ENCODE peak calls at places on chromosomes 2 and 18, in six cellular contexts. J, Z, R, K, M and T are unnamed samples.

GRCh38 chr18:79856119-79857080 is 58.7 kb downstream of the KCNG2 start:
- DNase-seq in J (no peak), Z (peak), R (peak), K (no peak), M (no peak), T (peak)

GRCh38 chr2:96832751-96833507 is 10.9 kb downstream of the ANKRD23 start:
- DNase-seq in J (no peak), Z (no peak), R (peak), K (no peak), M (peak), T (peak)

GRCh38 chr18:755506-755905 is 43.1 kb upstream of the ENOSF1 start:
- DNase-seq in J (peak), Z (no peak), R (no peak), K (no peak), M (no peak), T (no peak)

GRCh38 chr2:70826696-70827330 is 6.4 kb upstream of the CLEC4F start:
- DNase-seq in J (no peak), Z (no peak), R (no peak), K (no peak), M (no peak), T (no peak)

GRCh38 chr18:52060612-52061259 is 279.3 kb upstream of the DCC start:
- DNase-seq in J (no peak), Z (no peak), R (no peak), K (no peak), M (no peak), T (no peak)

GRCh38 chr2:181812106-181812745 is 79.3 kb upstream of the ITPRID2 start:
- DNase-seq in J (no peak), Z (no peak), R (no peak), K (no peak), M (no peak), T (no peak)

GRCh38 chr2:119106301-119106897 is 52.2 kb downstream of the C1QL2 start:
- DNase-seq in J (peak), Z (no peak), R (no peak), K (no peak), M (peak), T (peak)

GRCh38 chr2:53058526-53058925 is 709.1 kb upstream of the CHAC2 start:
- DNase-seq in J (no peak), Z (no peak), R (no peak), K (no peak), M (no peak), T (peak)

GRCh38 chr2:199572571-199572970 is 114.8 kb upstream of the SATB2 start:
- DNase-seq in J (no peak), Z (no peak), R (no peak), K (no peak), M (no peak), T (no peak)

GRCh38 chr2:134917219-134917957 is 1.2 kb upstream of the CCNT2 start:
- DNase-seq in J (peak), Z (no peak), R (peak), K (peak), M (peak), T (peak)

GRCh38 chr2:239545741-239546392 is 145.0 kb upstream of the HDAC4 start:
- DNase-seq in J (no peak), Z (no peak), R (peak), K (no peak), M (no peak), T (no peak)

GRCh38 chr2:29848566-29849310 is 72.6 kb downstream of the ALK start:
- DNase-seq in J (no peak), Z (no peak), R (no peak), K (no peak), M (no peak), T (no peak)

GRCh38 chr2:168246483-168247340 is 683 bp downstream of the STK39 start:
- DNase-seq in J (peak), Z (peak), R (peak), K (peak), M (peak), T (peak)

GRCh38 chr18:43380098-43380672 is 102.9 kb upstream of the SYT4 start:
- DNase-seq in J (no peak), Z (no peak), R (no peak), K (no peak), M (no peak), T (no peak)
- TF ChIP-seq CTCF in J (no peak), Z (no peak), R (no peak), K (no peak), M (no peak), T (no peak)

GRCh38 chr2:172976076-172976579 is 99.5 kb upstream of the MAP3K20 start:
- DNase-seq in J (no peak), Z (no peak), R (no peak), K (no peak), M (no peak), T (no peak)

GRCh38 chr2:172974762-172975161 is 100.9 kb upstream of the MAP3K20 start:
- DNase-seq in J (no peak), Z (no peak), R (no peak), K (no peak), M (no peak), T (no peak)

GRCh38 chr2:172978053-172978383 is 97.6 kb upstream of the MAP3K20 start:
- DNase-seq in J (no peak), Z (no peak), R (no peak), K (no peak), M (no peak), T (no peak)

GRCh38 chr2:172976816-172977215 is 98.8 kb upstream of the MAP3K20 start:
- DNase-seq in J (no peak), Z (no peak), R (no peak), K (no peak), M (no peak), T (no peak)

GRCh38 chr2:172977330-172978052 is 98.2 kb upstream of the MAP3K20 start:
- DNase-seq in J (no peak), Z (no peak), R (no peak), K (no peak), M (no peak), T (no peak)
- TF ChIP-seq CTCF in J (peak), Z (no peak), R (no peak), K (no peak), M (no peak), T (no peak)

GRCh38 chr2:222283634-222284033 is 15.2 kb downstream of the PAX3 start:
- DNase-seq in J (peak), Z (no peak), R (no peak), K (no peak), M (no peak), T (no peak)
- TF ChIP-seq CTCF in J (no peak), Z (no peak), R (no peak), K (no peak), M (no peak), T (peak)

GRCh38 chr2:173571021-173571821 is 216.5 kb downstream of the CDCA7 start:
- DNase-seq in J (peak), Z (peak), R (no peak), K (no peak), M (peak), T (peak)
- TF ChIP-seq CTCF in J (peak), Z (no peak), R (peak), K (no peak), M (peak), T (peak)

GRCh38 chr2:240595381-240596079 is 9.0 kb downstream of the CAPN10 start:
- DNase-seq in J (peak), Z (peak), R (peak), K (no peak), M (no peak), T (peak)
- TF ChIP-seq CTCF in J (peak), Z (no peak), R (no peak), K (no peak), M (no peak), T (peak)

DNA sequence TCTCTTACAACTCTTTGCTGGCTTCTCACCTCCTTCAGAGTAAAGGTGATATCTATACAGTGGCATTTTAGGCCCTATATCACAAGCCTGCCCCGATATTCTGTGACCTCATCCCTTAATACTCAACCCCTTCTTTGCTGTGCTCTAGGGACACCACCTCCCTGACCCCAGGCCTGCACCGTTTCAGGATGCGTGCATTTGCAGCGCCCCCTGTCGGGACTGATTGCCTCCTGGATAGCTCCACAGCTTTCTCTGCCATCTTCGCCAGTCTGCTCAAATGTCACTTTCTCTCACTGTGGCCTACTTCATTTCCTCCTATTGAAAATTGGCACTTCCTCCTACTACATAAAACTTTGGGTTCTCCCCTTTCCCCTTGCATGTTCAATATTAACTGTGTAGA is 289.6 kb downstream of the SOCS6 start:
- DNase-seq in J (peak), Z (no peak), R (no peak), K (no peak), M (peak), T (no peak)
- TF ChIP-seq CTCF in J (no peak), Z (no peak), R (no peak), K (no peak), M (no peak), T (no peak)

DNA sequence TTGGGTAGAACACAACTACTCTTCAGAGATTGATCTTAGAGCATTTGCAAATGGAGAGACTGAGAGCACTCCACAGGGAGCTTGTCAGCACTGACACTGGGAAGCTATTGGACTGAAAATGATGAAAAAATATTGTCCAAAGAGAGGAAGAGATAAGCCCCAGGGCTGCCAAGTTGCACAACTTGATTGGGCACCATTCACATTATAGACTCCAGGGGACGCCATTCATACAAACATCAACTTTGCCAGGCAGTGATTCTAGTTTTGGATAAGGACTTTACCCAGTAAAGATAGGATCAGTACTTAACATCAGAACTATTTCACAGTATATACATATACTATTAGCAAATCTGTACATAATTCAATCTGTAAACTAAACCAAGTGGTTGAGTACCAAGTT is 79.6 kb upstream of the MYCN start:
- DNase-seq in J (no peak), Z (no peak), R (no peak), K (no peak), M (no peak), T (no peak)
- TF ChIP-seq CTCF in J (no peak), Z (no peak), R (peak), K (no peak), M (no peak), T (no peak)

DNA sequence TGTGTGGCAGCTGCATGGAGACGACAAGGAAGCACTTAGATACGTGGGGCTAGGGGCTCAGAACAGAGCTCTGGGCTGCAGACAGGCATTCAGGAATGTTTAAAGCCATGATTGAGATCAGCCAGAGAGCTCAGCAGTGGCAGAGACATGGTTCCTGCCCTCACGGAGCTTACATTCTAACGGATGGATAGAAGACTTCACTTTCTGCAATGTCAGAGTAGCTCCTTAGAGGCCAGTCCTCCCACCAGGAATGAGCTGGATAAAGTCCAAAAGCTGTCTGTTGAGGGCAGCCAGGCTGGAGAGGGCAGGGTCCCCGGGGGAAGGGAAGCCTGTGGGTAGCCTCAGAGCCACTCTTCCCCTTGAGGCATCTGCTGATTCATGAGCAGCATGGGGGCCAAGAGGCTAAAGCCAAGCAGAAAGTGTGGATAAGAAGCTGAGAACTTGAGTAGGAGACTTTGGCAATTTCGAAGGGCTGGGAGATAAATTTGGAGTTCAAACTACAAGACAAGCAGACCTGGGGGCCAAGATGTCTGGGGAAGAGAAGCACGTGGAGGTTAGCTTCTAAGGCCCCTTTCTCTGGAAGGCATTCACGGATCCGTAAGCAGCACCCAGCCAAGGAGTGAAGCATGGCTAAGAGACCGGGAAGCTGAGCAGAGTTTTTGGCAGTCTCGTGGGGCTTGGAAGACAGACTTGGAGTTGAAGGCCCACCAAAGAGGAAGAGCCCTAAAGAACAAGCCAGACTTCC is 9.7 kb upstream of the CIB4 start:
- DNase-seq in J (no peak), Z (no peak), R (no peak), K (no peak), M (no peak), T (no peak)
- TF ChIP-seq CTCF in J (no peak), Z (no peak), R (no peak), K (no peak), M (no peak), T (no peak)

GRCh38 chr2:2931676-2932075 is 445.9 kb downstream of the EIPR1 start:
- DNase-seq in J (no peak), Z (no peak), R (no peak), K (no peak), M (no peak), T (no peak)
- TF ChIP-seq CTCF in J (no peak), Z (no peak), R (no peak), K (no peak), M (no peak), T (no peak)